ENCODE peak calls at places on chromosomes 7 and 10, in seven cellular contexts. G is brain microvascular endothelial cell, Y is astrocyte of the spinal cord, V is lower lobe of right lung, X is AG04450, T is mammary epithelial cell, I is epithelial cell of esophagus. F is an unnamed sample.

GRCh38 chr10:124166431-124167125 is 73.2 kb upstream of the CHST15 start:
- DNase-seq in G (no peak), Y (no peak), V (no peak), X (no peak), T (no peak), I (no peak), F (no peak)

GRCh38 chr10:49679480-49679893 is at the start of gene C10orf53:
- DNase-seq in G (peak; percentile 14), Y (peak; percentile 15), V (peak; percentile 47), X (no peak), T (peak; percentile 68), I (peak; percentile 62), F (peak; percentile 73)

GRCh38 chr7:156064921-156065386 is 252.7 kb upstream of the SHH start:
- DNase-seq in G (peak; percentile 16), Y (peak; percentile 60), V (no peak), X (no peak), T (peak; percentile 29), I (peak; percentile 24), F (no peak)

GRCh38 chr10:30751678-30752331 is 122.3 kb upstream of the LYZL2 start:
- DNase-seq in G (peak; percentile 53), Y (peak; percentile 72), V (peak; percentile 80), X (peak; percentile 15), T (no peak), I (peak; percentile 35), F (peak; percentile 74)

GRCh38 chr10:25059990-25060389 is 43.6 kb downstream of the THNSL1 start:
- DNase-seq in G (peak; percentile 90), Y (peak; percentile 90), V (peak; percentile 63), X (peak; percentile 52), T (peak; percentile 91), I (peak; percentile 96), F (peak; percentile 92)

GRCh38 chr10:103592186-103593021 is 98.9 kb downstream of the NEURL1 start:
- DNase-seq in G (peak; percentile 20), Y (peak; percentile 15), V (no peak), X (no peak), T (no peak), I (peak; percentile 49), F (peak; percentile 41)

GRCh38 chr7:69502358-69502757 is 95.9 kb upstream of the AUTS2 start:
- DNase-seq in G (no peak), Y (no peak), V (no peak), X (no peak), T (no peak), I (no peak), F (no peak)

GRCh38 chr10:43417950-43418768 is 9.2 kb upstream of the HNRNPF start:
- DNase-seq in G (no peak), Y (no peak), V (no peak), X (no peak), T (no peak), I (no peak), F (no peak)

GRCh38 chr10:5945561-5946418 is 31.6 kb downstream of the IL15RA start:
- DNase-seq in G (peak; percentile 37), Y (peak; percentile 92), V (peak; percentile 70), X (peak; percentile 93), T (peak; percentile 37), I (peak; percentile 78), F (peak; percentile 87)

GRCh38 chr7:11706666-11707605 is 125.1 kb downstream of the THSD7A start:
- DNase-seq in G (no peak), Y (no peak), V (no peak), X (no peak), T (peak; percentile 0), I (peak; percentile 64), F (no peak)

GRCh38 chr7:29140873-29141468 is 5.4 kb downstream of the CPVL start:
- DNase-seq in G (no peak), Y (no peak), V (no peak), X (no peak), T (no peak), I (peak; percentile 55), F (no peak)

GRCh38 chr10:19847321-19847720 is 31.1 kb downstream of the PLXDC2 start:
- DNase-seq in G (peak; percentile 42), Y (peak; percentile 68), V (no peak), X (peak; percentile 10), T (peak; percentile 95), I (peak; percentile 81), F (peak; percentile 39)

GRCh38 chr7:94394058-94394398 is 667 bp upstream of the COL1A2 start:
- DNase-seq in G (no peak), Y (no peak), V (no peak), X (peak; percentile 69), T (no peak), I (no peak), F (peak; percentile 65)

GRCh38 chr7:154770361-154770760 is 232.6 kb downstream of the PAXIP1 start:
- DNase-seq in G (no peak), Y (no peak), V (no peak), X (no peak), T (no peak), I (no peak), F (no peak)

GRCh38 chr10:94963901-94964300 is 25.4 kb downstream of the CYP2C9 start:
- DNase-seq in G (peak; percentile 26), Y (peak; percentile 8), V (no peak), X (no peak), T (peak; percentile 18), I (peak; percentile 59), F (peak; percentile 30)

GRCh38 chr10:123759496-123760070 is 93.4 kb downstream of the GPR26 start:
- DNase-seq in G (no peak), Y (no peak), V (no peak), X (no peak), T (no peak), I (no peak), F (no peak)

GRCh38 chr7:137109966-137110930 is 233.3 kb downstream of the PTN start:
- DNase-seq in G (peak; percentile 45), Y (no peak), V (no peak), X (no peak), T (peak; percentile 38), I (peak; percentile 64), F (peak; percentile 21)

GRCh38 chr10:34899161-34899560 is 84.1 kb upstream of the PARD3 start:
- DNase-seq in G (no peak), Y (no peak), V (no peak), X (no peak), T (no peak), I (no peak), F (no peak)

GRCh38 chr7:92034116-92034515 is 93.5 kb downstream of the AKAP9 start:
- DNase-seq in G (no peak), Y (no peak), V (no peak), X (no peak), T (no peak), I (no peak), F (peak; percentile 66)

GRCh38 chr10:33539137-33539536 is 204.7 kb upstream of the NRP1 start:
- DNase-seq in G (no peak), Y (no peak), V (no peak), X (no peak), T (no peak), I (no peak), F (no peak)

GRCh38 chr7:34058791-34059550 is 153.6 kb downstream of the BMPER start:
- DNase-seq in G (no peak), Y (no peak), V (no peak), X (no peak), T (peak; percentile 60), I (peak; percentile 33), F (peak; percentile 29)

GRCh38 chr10:73771722-73772279 is 10.0 kb upstream of the CHCHD1 start:
- DNase-seq in G (peak; percentile 59), Y (no peak), V (peak; percentile 94), X (peak; percentile 36), T (no peak), I (peak; percentile 62), F (peak; percentile 88)

GRCh38 chr10:43644252-43644651 is 4.4 kb downstream of the ZNF32 start:
- DNase-seq in G (no peak), Y (no peak), V (no peak), X (no peak), T (no peak), I (no peak), F (peak; percentile 45)

GRCh38 chr10:101781655-101781983 is 1.6 kb downstream of the NPM3 start:
- DNase-seq in G (no peak), Y (no peak), V (no peak), X (no peak), T (no peak), I (no peak), F (no peak)
- H3K4me3 ChIP-seq in G (no peak overlapping the region), Y (no peak overlapping the region), V (no peak overlapping the region), X (peak overlapping the region; percentile 20), T (no peak overlapping the region), I (no peak overlapping the region), F (no peak overlapping the region)

GRCh38 chr10:89548673-89549072 is 13.3 kb upstream of the SLC16A12 start:
- DNase-seq in G (no peak), Y (no peak), V (no peak), X (no peak), T (no peak), I (peak; percentile 18), F (no peak)

GRCh38 chr10:89549510-89549909 is 14.1 kb upstream of the SLC16A12 start:
- DNase-seq in G (no peak), Y (no peak), V (no peak), X (no peak), T (peak; percentile 59), I (peak; percentile 72), F (no peak)

GRCh38 chr10:89547853-89548513 is 12.6 kb upstream of the SLC16A12 start:
- DNase-seq in G (no peak), Y (no peak), V (no peak), X (no peak), T (no peak), I (no peak), F (no peak)

GRCh38 chr10:89552213-89552612 is 16.8 kb upstream of the SLC16A12 start:
- DNase-seq in G (no peak), Y (no peak), V (no peak), X (no peak), T (no peak), I (no peak), F (no peak)

DNA sequence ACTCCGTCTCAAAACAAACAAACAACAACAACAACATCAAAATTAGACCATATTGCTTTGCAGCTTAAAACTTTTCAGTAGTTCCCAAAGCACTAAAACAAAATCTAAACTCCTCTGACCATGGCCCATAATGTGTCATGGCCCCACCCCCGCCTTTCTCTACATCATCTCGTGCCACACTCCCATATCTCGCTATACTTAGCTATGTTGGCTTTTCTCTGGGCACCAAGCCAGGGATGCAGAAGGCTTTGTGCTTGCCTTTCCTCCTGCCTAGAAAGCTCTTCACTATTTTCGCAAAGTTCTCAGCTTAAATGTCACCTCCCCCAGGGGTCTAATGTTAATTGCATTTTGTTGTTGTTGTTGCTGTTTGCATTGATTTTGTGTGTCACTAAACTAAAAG is 15.1 kb upstream of the SLC16A12 start:
- DNase-seq in G (peak; percentile 70), Y (no peak), V (no peak), X (no peak), T (no peak), I (no peak), F (peak; percentile 67)
- H3K4me3 ChIP-seq in G (no peak overlapping the region), Y (no peak overlapping the region), V (no peak overlapping the region), X (no peak overlapping the region), T (no peak overlapping the region), I (no peak overlapping the region), F (no peak overlapping the region)

DNA sequence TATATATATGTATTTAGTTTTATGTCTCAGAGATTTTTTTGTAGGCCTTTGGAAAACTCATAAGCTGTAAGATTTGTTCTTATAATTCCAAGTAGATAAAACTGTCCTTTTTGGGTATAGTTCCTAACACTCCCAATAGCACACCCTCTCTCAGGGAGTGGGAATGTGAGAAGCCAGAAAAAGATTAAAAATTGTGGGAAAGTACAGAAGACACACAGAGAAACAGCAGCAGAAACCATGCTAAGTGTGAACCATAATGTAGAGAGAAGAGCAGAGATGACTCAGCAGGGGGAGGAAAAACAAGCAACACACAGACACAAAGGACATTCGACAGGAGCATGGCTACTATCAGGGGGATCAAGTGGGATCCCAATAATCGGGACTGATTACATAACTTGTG is 401.6 kb downstream of the MAGI2 start:
- DNase-seq in G (peak; percentile 2), Y (no peak), V (no peak), X (no peak), T (peak; percentile 21), I (peak; percentile 14), F (no peak)
- H3K4me3 ChIP-seq in G (no peak overlapping the region), Y (no peak overlapping the region), V (no peak overlapping the region), X (no peak overlapping the region), T (no peak overlapping the region), I (no peak overlapping the region), F (no peak overlapping the region)

GRCh38 chr7:127251458-127252379 is 1.0 kb downstream of the GRM8 start:
- DNase-seq in G (no peak), Y (no peak), V (no peak), X (no peak), T (peak; percentile 21), I (no peak), F (no peak)
- H3K4me3 ChIP-seq in G (peak overlapping the region; percentile 64), Y (peak overlapping the region; percentile 22), V (peak overlapping the region; percentile 77), X (peak overlapping the region; percentile 68), T (peak overlapping the region; percentile 80), I (peak overlapping the region; percentile 64), F (peak overlapping the region; percentile 69)